ENCODE peak calls at places on chromosome 18, in ten cellular contexts. R is GM12878; H is PC-3; G is tibial artery; Y is SK-N-SH; B is CD8-positive, alpha-beta T cell; T is heart left ventricle; D is GM23248; M is right cardiac atrium; S is colonic mucosa. W is an unnamed sample.
A peak's percentile ranks its signal among the peaks of the same experiment; 100 is the strongest.

GRCh38 chr18:45359275-45360009 is 255.8 kb upstream of the SLC14A2 start:
- DNase-seq in R (no peak), H (no peak), G (no peak), Y (peak; percentile 60), B (no peak), T (no peak), D (no peak), M (no peak), S (peak; percentile 73), W (no peak)

GRCh38 chr18:6363216-6363615 is 51.5 kb downstream of the L3MBTL4 start:
- DNase-seq in R (peak; percentile 66), H (no peak), G (no peak), Y (no peak), B (no peak), T (no peak), D (no peak), M (no peak), S (no peak), W (no peak)

GRCh38 chr18:13661779-13662271 is 64.5 kb downstream of the FAM210A start:
- DNase-seq in R (no peak), H (no peak), G (no peak), Y (no peak), B (no peak), T (no peak), D (no peak), M (no peak), S (no peak), W (no peak)

GRCh38 chr18:23136326-23137092 is 1.2 kb downstream of the CABLES1 start:
- DNase-seq in R (no peak), H (peak; percentile 23), G (peak; percentile 56), Y (peak; percentile 78), B (no peak), T (peak; percentile 53), D (peak; percentile 67), M (peak; percentile 82), S (peak; percentile 42), W (no peak)

GRCh38 chr18:22176622-22177495 is 7.5 kb downstream of the GATA6 start:
- DNase-seq in R (no peak), H (no peak), G (peak; percentile 53), Y (no peak), B (no peak), T (no peak), D (peak; percentile 40), M (peak; percentile 79), S (peak; percentile 50), W (no peak)

GRCh38 chr18:27712066-27712465 is 464.9 kb downstream of the CDH2 start:
- DNase-seq in R (no peak), H (no peak), G (no peak), Y (no peak), B (no peak), T (no peak), D (no peak), M (no peak), S (no peak), W (no peak)

GRCh38 chr18:35703043-35703688 is 121.6 kb downstream of the GALNT1 start:
- DNase-seq in R (no peak), H (peak; percentile 46), G (no peak), Y (no peak), B (no peak), T (no peak), D (peak; percentile 40), M (no peak), S (no peak), W (no peak)

GRCh38 chr18:47191956-47192355 is 15.8 kb upstream of the IER3IP1 start:
- DNase-seq in R (no peak), H (peak; percentile 26), G (no peak), Y (no peak), B (no peak), T (no peak), D (peak; percentile 62), M (no peak), S (no peak), W (no peak)

GRCh38 chr18:57175550-57175949 is 28.7 kb downstream of the BOD1L2 start:
- DNase-seq in R (no peak), H (no peak), G (no peak), Y (no peak), B (no peak), T (no peak), D (peak; percentile 35), M (no peak), S (no peak), W (no peak)

GRCh38 chr18:22169889-22170420 is 566 bp downstream of the GATA6 start:
- DNase-seq in R (no peak), H (peak; percentile 30), G (peak; percentile 31), Y (peak; percentile 32), B (no peak), T (peak; percentile 69), D (peak; percentile 77), M (peak; percentile 80), S (no peak), W (no peak)

GRCh38 chr18:49206717-49207116 is 253.7 kb downstream of the DYM start:
- DNase-seq in R (no peak), H (no peak), G (no peak), Y (peak; percentile 8), B (no peak), T (no peak), D (peak; percentile 45), M (no peak), S (no peak), W (no peak)

GRCh38 chr18:13335903-13336302 is 117.3 kb downstream of the LDLRAD4 start:
- DNase-seq in R (no peak), H (no peak), G (no peak), Y (no peak), B (no peak), T (no peak), D (no peak), M (no peak), S (no peak), W (no peak)

GRCh38 chr18:41783879-41784278 is 171.2 kb upstream of the PIK3C3 start:
- DNase-seq in R (no peak), H (no peak), G (no peak), Y (no peak), B (no peak), T (no peak), D (no peak), M (no peak), S (no peak), W (no peak)

GRCh38 chr18:35051978-35052377 is 10.8 kb downstream of the MAPRE2 start:
- DNase-seq in R (no peak), H (no peak), G (no peak), Y (no peak), B (no peak), T (no peak), D (peak; percentile 39), M (no peak), S (no peak), W (no peak)

GRCh38 chr18:5506174-5506573 is 37.6 kb downstream of the EPB41L3 start:
- DNase-seq in R (no peak), H (no peak), G (no peak), Y (no peak), B (no peak), T (no peak), D (no peak), M (no peak), S (no peak), W (no peak)

GRCh38 chr18:332007-332406 is 64.2 kb upstream of the THOC1 start:
- DNase-seq in R (no peak), H (no peak), G (peak; percentile 52), Y (no peak), B (no peak), T (peak; percentile 18), D (no peak), M (no peak), S (no peak), W (no peak)

GRCh38 chr18:3485153-3486149 is 35.5 kb downstream of the TGIF1 start:
- DNase-seq in R (no peak), H (no peak), G (no peak), Y (no peak), B (no peak), T (no peak), D (no peak), M (no peak), S (no peak), W (no peak)
- H3K27ac ChIP-seq in R (no peak overlapping the region), H (no peak overlapping the region), G (no peak overlapping the region), Y (no peak overlapping the region), B (no peak overlapping the region), T (no peak overlapping the region), D (no peak overlapping the region), M (no peak overlapping the region), S (no peak overlapping the region), W (no peak overlapping the region)

DNA sequence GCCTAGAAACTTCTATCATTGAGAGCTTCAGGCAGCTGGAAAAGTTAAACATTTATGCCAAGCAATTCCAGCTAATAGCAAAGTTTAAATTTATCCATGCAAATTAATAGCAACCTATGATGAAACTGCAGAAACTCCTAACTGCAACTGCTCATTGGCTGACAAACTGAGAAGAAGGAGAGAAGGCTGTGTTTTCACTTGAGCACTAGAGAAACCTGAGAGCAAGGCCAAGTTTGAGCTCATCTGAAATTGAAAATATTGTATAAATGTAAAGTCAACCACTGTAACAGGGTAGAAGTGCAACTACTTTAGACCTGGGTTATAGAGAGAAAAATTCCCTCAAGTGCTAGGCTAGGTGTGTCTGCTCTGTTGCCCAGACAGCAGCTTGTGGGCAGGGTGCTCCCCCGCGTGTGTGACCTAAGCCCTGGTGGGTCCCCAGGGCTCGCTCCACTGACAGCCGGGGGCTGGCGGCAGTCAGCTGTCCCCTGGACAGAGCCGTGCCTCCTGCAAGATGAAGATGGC is 50.2 kb downstream of the CABYR start:
- DNase-seq in R (peak; percentile 50), H (no peak), G (no peak), Y (no peak), B (no peak), T (no peak), D (peak; percentile 18), M (no peak), S (no peak), W (no peak)
- H3K27ac ChIP-seq in R (no peak overlapping the region), H (no peak overlapping the region), G (no peak overlapping the region), Y (no peak overlapping the region), B (no peak overlapping the region), T (no peak overlapping the region), D (no peak overlapping the region), M (no peak overlapping the region), S (no peak overlapping the region), W (no peak overlapping the region)

DNA sequence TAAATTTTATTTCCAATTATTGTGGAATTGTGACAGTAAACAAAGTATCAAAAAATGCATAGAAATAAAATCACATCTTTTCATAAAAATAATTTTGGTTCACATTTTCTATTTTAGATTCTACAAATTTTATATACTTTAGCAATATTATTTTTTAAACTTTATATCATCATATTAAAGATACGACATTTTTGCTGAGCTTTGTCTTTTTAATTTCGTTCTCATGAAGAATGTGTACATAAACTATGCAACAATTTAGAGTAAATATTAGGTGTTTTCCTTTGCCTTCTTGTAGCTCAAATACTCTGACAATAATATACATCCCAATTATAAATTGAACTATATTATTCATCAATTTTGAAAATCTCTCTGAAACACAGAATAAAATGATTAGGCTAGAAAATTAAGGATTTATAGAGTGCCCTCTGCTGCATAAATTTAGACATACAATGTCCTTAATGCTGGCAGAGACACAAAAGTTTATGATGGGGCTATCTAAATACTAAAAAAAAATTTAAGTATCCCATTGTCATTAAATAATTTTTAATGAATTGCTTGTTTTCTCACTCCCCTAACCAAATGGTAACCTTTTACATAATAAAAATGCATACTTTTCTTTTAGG is 45.7 kb downstream of the CCDC102B start:
- DNase-seq in R (no peak), H (peak; percentile 9), G (no peak), Y (no peak), B (no peak), T (no peak), D (peak; percentile 36), M (no peak), S (no peak), W (no peak)
- H3K27ac ChIP-seq in R (no peak overlapping the region), H (no peak overlapping the region), G (no peak overlapping the region), Y (no peak overlapping the region), B (no peak overlapping the region), T (no peak overlapping the region), D (no peak overlapping the region), M (no peak overlapping the region), S (no peak overlapping the region), W (no peak overlapping the region)

GRCh38 chr18:14936313-14936712 is 188.3 kb downstream of the ANKRD30B start:
- DNase-seq in R (no peak), H (no peak), G (no peak), Y (no peak), B (no peak), T (no peak), D (no peak), M (no peak), S (peak; percentile 84), W (no peak)
- H3K27ac ChIP-seq in R (no peak overlapping the region), H (no peak overlapping the region), G (no peak overlapping the region), Y (no peak overlapping the region), B (no peak overlapping the region), T (no peak overlapping the region), D (no peak overlapping the region), M (no peak overlapping the region), S (peak overlapping the region; percentile 71), W (no peak overlapping the region)

W was measured in RWPE2.